ENCODE peak calls at places on chromosome 21, in four cellular contexts. G, Z, D and K are unnamed samples.

GRCh38 chr21:35485364-35485763 is 436.3 kb upstream of the RUNX1 start:
- DNase-seq in G (no peak), Z (no peak), D (no peak), K (no peak)

GRCh38 chr21:32626633-32627196 is 14.5 kb upstream of the CFAP298 start:
- DNase-seq in G (peak; percentile 17), Z (peak; percentile 41), D (no peak), K (no peak)

GRCh38 chr21:44878053-44878982 is 4.8 kb upstream of the PTTG1IP start:
- DNase-seq in G (no peak), Z (no peak), D (no peak), K (peak; percentile 88)

GRCh38 chr21:32749662-32750061 is 21.8 kb upstream of the SYNJ1 start:
- DNase-seq in G (no peak), Z (no peak), D (no peak), K (no peak)

GRCh38 chr21:39714331-39714730 is 30.7 kb upstream of the IGSF5 start:
- DNase-seq in G (no peak), Z (no peak), D (no peak), K (no peak)

GRCh38 chr21:17730782-17731181 is 88.4 kb downstream of the C21orf91 start:
- DNase-seq in G (no peak), Z (no peak), D (no peak), K (peak; percentile 86)

GRCh38 chr21:32140212-32141008 is 138.4 kb downstream of the MIS18A start:
- DNase-seq in G (no peak), Z (no peak), D (no peak), K (no peak)

GRCh38 chr21:33299181-33299752 is 25.5 kb upstream of the IFNAR1 start:
- DNase-seq in G (no peak), Z (no peak), D (no peak), K (peak; percentile 62)

GRCh38 chr21:40254540-40255455 is 387.6 kb downstream of the PCP4 start:
- DNase-seq in G (peak; percentile 30), Z (no peak), D (no peak), K (no peak)

GRCh38 chr21:45996311-45997204 is 15.0 kb downstream of the COL6A1 start:
- DNase-seq in G (no peak), Z (no peak), D (no peak), K (no peak)

GRCh38 chr21:35520869-35521268 is 471.8 kb upstream of the RUNX1 start:
- DNase-seq in G (no peak), Z (no peak), D (no peak), K (no peak)

GRCh38 chr21:41110664-41111063 is 57.3 kb upstream of the BACE2 start:
- DNase-seq in G (no peak), Z (no peak), D (no peak), K (no peak)

GRCh38 chr21:26072891-26073615 is 97.5 kb downstream of the APP start:
- DNase-seq in G (peak; percentile 78), Z (peak; percentile 45), D (no peak), K (no peak)

GRCh38 chr21:44547656-44548331 is 3.5 kb downstream of the KRTAP10-2 start:
- DNase-seq in G (no peak), Z (no peak), D (no peak), K (no peak)

GRCh38 chr21:46560568-46561447 is 44.1 kb downstream of the S100B start:
- DNase-seq in G (no peak), Z (no peak), D (no peak), K (no peak)

GRCh38 chr21:37647781-37648180 is 268.5 kb downstream of the KCNJ6 start:
- DNase-seq in G (no peak), Z (no peak), D (no peak), K (no peak)

GRCh38 chr21:22020221-22020620 is 1022.0 kb downstream of the NCAM2 start:
- DNase-seq in G (peak; percentile 6), Z (no peak), D (no peak), K (no peak)

GRCh38 chr21:37829447-37829846 is 86.8 kb downstream of the KCNJ6 start:
- DNase-seq in G (no peak), Z (peak; percentile 60), D (no peak), K (no peak)

GRCh38 chr21:28426545-28426944 is 566.1 kb downstream of the LTN1 start:
- DNase-seq in G (no peak), Z (no peak), D (no peak), K (no peak)

GRCh38 chr21:45513741-45514310 is 28.4 kb downstream of the SLC19A1 start:
- DNase-seq in G (no peak), Z (no peak), D (no peak), K (no peak)

GRCh38 chr21:15362458-15362857 is 297.7 kb upstream of the NRIP1 start:
- DNase-seq in G (no peak), Z (no peak), D (no peak), K (no peak)

GRCh38 chr21:26099610-26100219 is 70.9 kb downstream of the APP start:
- DNase-seq in G (no peak), Z (no peak), D (peak; percentile 9), K (no peak)

GRCh38 chr21:38664821-38665220 is 140.9 kb upstream of the ETS2 start:
- DNase-seq in G (no peak), Z (no peak), D (no peak), K (no peak)

GRCh38 chr21:17454315-17455027 is 58.4 kb upstream of the CXADR start:
- DNase-seq in G (peak; percentile 72), Z (peak; percentile 83), D (no peak), K (no peak)

GRCh38 chr21:17779486-17779885 is 39.7 kb downstream of the C21orf91 start:
- DNase-seq in G (no peak), Z (no peak), D (no peak), K (peak; percentile 66)

GRCh38 chr21:14215971-14216621 is at the start of gene RBM11:
- DNase-seq in G (no peak), Z (no peak), D (peak; percentile 89), K (no peak)

GRCh38 chr21:41217656-41218380 is 49.9 kb downstream of the BACE2 start:
- DNase-seq in G (peak; percentile 22), Z (no peak), D (no peak), K (no peak)

GRCh38 chr21:27700974-27701614 is 734.2 kb upstream of the ADAMTS5 start:
- DNase-seq in G (peak; percentile 53), Z (peak; percentile 78), D (peak; percentile 34), K (peak; percentile 43)

GRCh38 chr21:32112194-32112593 is 166.7 kb downstream of the MIS18A start:
- DNase-seq in G (no peak), Z (no peak), D (peak; percentile 33), K (no peak)

GRCh38 chr21:44583800-44584147 is 3.4 kb upstream of the KRTAP10-5 start:
- DNase-seq in G (no peak), Z (no peak), D (no peak), K (no peak)

GRCh38 chr21:42980959-42981523 is 6.7 kb downstream of the PKNOX1 start:
- DNase-seq in G (no peak), Z (no peak), D (no peak), K (no peak)

GRCh38 chr21:36437745-36438128 is 42.2 kb downstream of the CLDN14 start:
- DNase-seq in G (peak; percentile 75), Z (peak; percentile 44), D (no peak), K (no peak)

GRCh38 chr21:45167796-45168222 is 93.4 kb downstream of the ADARB1 start:
- DNase-seq in G (peak; percentile 6), Z (peak; percentile 9), D (no peak), K (no peak)

GRCh38 chr21:29343517-29343916 is 44.8 kb downstream of the BACH1 start:
- DNase-seq in G (peak; percentile 76), Z (peak; percentile 39), D (no peak), K (no peak)

GRCh38 chr21:35172231-35172630 is 123.1 kb upstream of the RUNX1 start:
- DNase-seq in G (no peak), Z (no peak), D (no peak), K (no peak)

GRCh38 chr21:41677671-41678015 is 89.2 kb downstream of the RIPK4 start:
- DNase-seq in G (no peak), Z (no peak), D (peak; percentile 25), K (no peak)

GRCh38 chr21:45255381-45256020 is 32.2 kb downstream of the POFUT2 start:
- DNase-seq in G (no peak), Z (no peak), D (no peak), K (no peak)

GRCh38 chr21:21200939-21201610 is 202.9 kb downstream of the NCAM2 start:
- DNase-seq in G (no peak), Z (no peak), D (no peak), K (no peak)